ENCODE peak calls at places on chromosome 6, in six cellular contexts. Q is lower lobe of right lung, M is brain microvascular endothelial cell, F is heart right ventricle, C is astrocyte, A is sigmoid colon. O is an unnamed sample.

GRCh38 chr6:34491091-34491430 is 25.2 kb downstream of the PACSIN1 start:
- DNase-seq in C (peak; percentile 39), A (no peak), F (no peak), Q (no peak), M (no peak), O (peak; percentile 27)

GRCh38 chr6:40163924-40164323 is 229.7 kb upstream of the MOCS1 start:
- DNase-seq in M (no peak), C (no peak), A (no peak), F (no peak), Q (no peak), O (no peak)

GRCh38 chr6:127459231-127459641 is at the start of gene KIAA0408:
- DNase-seq in A (peak; percentile 95), Q (peak; percentile 67), F (peak; percentile 34), C (peak; percentile 54), M (peak; percentile 59), O (no peak)

GRCh38 chr6:161373905-161374451 is 100.1 kb upstream of the AGPAT4 start:
- DNase-seq in M (peak; percentile 53), Q (peak; percentile 73), A (peak; percentile 78), F (peak; percentile 67), C (peak; percentile 16), O (no peak)

GRCh38 chr6:151534576-151534975 is 40.8 kb downstream of the CCDC170 start:
- DNase-seq in M (peak; percentile 40), A (no peak), C (peak; percentile 92), Q (no peak), F (no peak), O (no peak)

GRCh38 chr6:130778946-130779657 is 48.1 kb upstream of the SMLR1 start:
- DNase-seq in F (no peak), M (peak; percentile 62), C (peak; percentile 78), Q (no peak), A (no peak), O (no peak)

GRCh38 chr6:4740032-4740431 is 36.2 kb upstream of the CDYL start:
- DNase-seq in F (no peak), C (no peak), M (no peak), A (no peak), Q (no peak), O (no peak)

GRCh38 chr6:119313937-119314893 is 35.3 kb downstream of the MAN1A1 start:
- DNase-seq in C (no peak), M (no peak), Q (no peak), F (no peak), A (no peak), O (no peak)

GRCh38 chr6:1612386-1612893 is 2.7 kb downstream of the FOXC1 start:
- DNase-seq in A (no peak), M (no peak), C (no peak), F (no peak), Q (no peak), O (no peak)

GRCh38 chr6:133774356-133774755 is 114.6 kb upstream of the TCF21 start:
- DNase-seq in F (no peak), Q (no peak), M (peak; percentile 64), C (peak; percentile 61), A (no peak), O (no peak)

GRCh38 chr6:107763959-107764358 is 60.2 kb downstream of the SCML4 start:
- DNase-seq in A (no peak), F (no peak), Q (no peak), M (peak; percentile 64), C (peak; percentile 78), O (no peak)

GRCh38 chr6:147238164-147238563 is 33.9 kb downstream of the STXBP5 start:
- DNase-seq in F (no peak), M (no peak), Q (no peak), A (no peak), C (no peak), O (no peak)

GRCh38 chr6:93792751-93793150 is 373.4 kb upstream of the EPHA7 start:
- DNase-seq in F (no peak), A (no peak), Q (no peak), C (peak; percentile 38), M (peak; percentile 75), O (no peak)

GRCh38 chr6:34196116-34196832 is 40.4 kb upstream of the HMGA1 start:
- DNase-seq in C (peak; percentile 25), F (peak; percentile 92), M (peak; percentile 42), A (peak; percentile 92), Q (peak; percentile 93), O (no peak)

GRCh38 chr6:3280866-3281465 is 22.2 kb downstream of the PSMG4 start:
- DNase-seq in C (peak; percentile 40), Q (peak; percentile 35), F (no peak), A (peak; percentile 60), M (peak; percentile 41), O (peak; percentile 30)

GRCh38 chr6:3281669-3282460 is 23.1 kb downstream of the PSMG4 start:
- DNase-seq in A (peak; percentile 66), Q (no peak), F (no peak), M (peak; percentile 91), C (peak; percentile 99), O (peak; percentile 83)

GRCh38 chr6:3277851-3278416 is 19.2 kb downstream of the PSMG4 start:
- DNase-seq in F (no peak), C (no peak), A (peak; percentile 51), M (no peak), Q (no peak), O (no peak)

GRCh38 chr6:3278691-3279090 is 19.9 kb downstream of the PSMG4 start:
- DNase-seq in M (no peak), Q (no peak), C (no peak), F (no peak), A (peak; percentile 41), O (no peak)

DNA sequence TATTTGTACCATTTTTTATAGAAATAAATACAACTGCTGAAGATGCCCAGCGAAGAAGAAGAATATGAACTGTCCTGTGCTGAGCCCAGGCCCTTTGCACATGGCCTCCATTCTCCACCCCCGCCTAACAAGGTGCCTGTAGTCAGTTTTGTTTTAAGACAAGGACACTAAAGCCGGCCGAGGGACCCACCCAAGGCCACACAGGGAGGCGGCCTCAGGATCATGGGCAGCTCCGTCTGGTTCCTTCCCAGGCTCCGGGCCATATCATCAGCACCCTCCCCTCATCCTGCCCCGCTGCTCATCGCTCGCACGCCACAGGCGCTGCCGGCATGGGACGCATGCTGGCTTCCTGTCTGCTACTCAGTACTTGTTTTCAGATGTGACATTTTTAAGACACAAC is 21.3 kb downstream of the PSMG4 start:
- DNase-seq in A (peak; percentile 58), C (no peak), M (peak; percentile 22), F (no peak), Q (peak; percentile 36), O (no peak)
- H3K27ac ChIP-seq in A (peak overlapping the region; percentile 5), C (no peak overlapping the region), M (peak overlapping the region; percentile 47), F (no peak overlapping the region), Q (no peak overlapping the region), O (no peak overlapping the region)

DNA sequence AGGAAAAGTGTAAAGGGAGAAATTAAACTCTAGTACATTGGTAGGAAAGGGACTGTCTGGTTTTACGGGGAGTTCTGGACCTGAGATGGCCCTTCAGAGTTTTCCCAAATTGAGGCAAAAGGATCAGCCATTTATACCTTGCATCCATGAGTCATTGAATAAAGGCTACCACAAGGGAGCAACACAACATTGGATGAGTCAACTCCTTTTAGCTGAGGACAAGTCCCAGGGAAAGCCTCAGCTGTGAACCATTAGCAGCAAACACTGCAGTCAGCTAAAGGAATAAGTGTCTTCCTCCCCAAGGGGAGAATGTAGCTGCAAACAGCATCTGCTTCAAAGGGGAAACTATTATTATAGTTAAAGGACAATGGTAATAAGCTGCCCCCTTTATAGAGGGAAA is 468.7 kb upstream of the ID4 start:
- DNase-seq in F (no peak), M (peak; percentile 73), C (peak; percentile 69), A (no peak), Q (no peak), O (no peak)
- TF ChIP-seq CTCF in F (no peak), M (peak; percentile 17), C (no peak), A (no peak), Q (no peak), O (no peak)

DNA sequence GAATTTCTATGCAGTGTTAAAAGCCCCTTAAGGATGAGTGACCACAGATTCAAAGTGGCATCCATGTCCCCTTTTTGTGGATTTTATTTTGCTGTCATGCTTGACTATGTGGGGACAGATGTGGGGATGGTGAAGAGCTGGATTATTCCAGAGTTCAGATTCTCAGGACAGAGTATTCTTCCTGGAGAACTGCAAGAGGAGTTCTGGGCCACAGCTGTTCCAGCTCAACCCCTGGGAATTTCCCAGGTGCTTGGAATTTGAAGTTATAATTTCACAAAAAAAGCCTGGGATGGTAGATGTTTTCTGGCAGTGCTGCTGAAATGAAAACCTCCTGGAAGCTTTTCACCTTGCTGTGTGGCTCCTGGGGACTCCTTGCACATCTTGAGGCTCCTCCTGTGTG is 671.8 kb upstream of the MARCKS start:
- DNase-seq in F (no peak), M (no peak), A (no peak), Q (no peak), C (peak; percentile 36), O (no peak)
- H3K27ac ChIP-seq in F (peak overlapping the region; percentile 49), M (peak overlapping the region; percentile 89), A (no peak overlapping the region), Q (no peak overlapping the region), C (peak overlapping the region; percentile 93), O (no peak overlapping the region)

GRCh38 chr6:75504902-75505233 is 11.3 kb upstream of the FILIP1 start:
- DNase-seq in F (no peak), Q (no peak), C (no peak), A (no peak), M (no peak), O (no peak)
- TF ChIP-seq CTCF in F (peak; percentile 68), Q (no peak), C (no peak), A (no peak), M (peak; percentile 35), O (no peak)

DNA sequence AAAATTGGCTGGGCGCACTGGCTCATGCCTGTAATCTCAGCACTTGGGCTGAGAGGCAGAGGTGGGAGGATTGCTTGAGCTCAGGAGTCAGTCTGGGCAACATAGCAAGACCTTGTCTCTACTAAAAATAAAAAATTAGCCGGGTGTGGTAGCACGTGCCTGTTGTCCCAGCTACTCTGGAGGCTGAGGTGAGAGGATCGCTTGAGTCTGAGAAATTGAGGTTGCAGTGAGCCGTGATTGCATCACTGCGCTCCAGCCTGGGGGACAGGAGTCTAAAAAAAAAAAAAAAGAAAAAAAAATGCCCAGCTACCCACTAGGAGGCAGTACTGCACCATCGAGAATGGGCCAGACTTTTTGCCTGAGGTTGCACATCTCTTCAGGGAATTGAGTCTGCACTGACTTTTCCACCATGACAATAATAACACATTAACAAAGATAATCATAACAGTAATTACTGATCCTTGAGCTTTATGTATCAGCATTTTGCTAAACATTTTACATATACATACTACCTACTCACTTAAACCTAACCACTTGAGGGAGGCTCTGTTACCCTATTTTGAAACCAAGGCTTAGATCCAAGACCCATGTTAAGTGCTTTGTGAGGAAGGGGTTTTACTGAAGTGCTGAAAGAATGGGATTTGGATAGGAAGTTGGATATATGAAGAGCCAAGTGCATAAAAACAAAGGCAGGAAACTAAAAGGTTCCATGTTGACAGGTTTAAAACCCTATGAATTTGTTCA is 21.0 kb downstream of the SRSF3 start:
- DNase-seq in A (peak; percentile 80), F (no peak), C (no peak), M (no peak), Q (peak; percentile 64), O (no peak)
- H3K27ac ChIP-seq in A (no peak overlapping the region), F (peak overlapping the region; percentile 22), C (no peak overlapping the region), M (no peak overlapping the region), Q (peak overlapping the region; percentile 27), O (peak overlapping the region; percentile 66)

GRCh38 chr6:74899416-74899815 is 306.4 kb downstream of the COL12A1 start:
- DNase-seq in C (peak; percentile 52), M (peak; percentile 52), Q (no peak), A (no peak), F (no peak), O (no peak)
- TF ChIP-seq CTCF in C (peak; percentile 29), M (peak; percentile 46), Q (no peak), A (no peak), F (no peak), O (peak; percentile 23)

GRCh38 chr6:154696661-154697060 is 36.6 kb upstream of the SCAF8 start:
- DNase-seq in C (no peak), F (no peak), A (no peak), M (no peak), Q (no peak), O (no peak)
- H3K27ac ChIP-seq in C (no peak overlapping the region), F (no peak overlapping the region), A (no peak overlapping the region), M (no peak overlapping the region), Q (no peak overlapping the region), O (no peak overlapping the region)